ENCODE peak calls at places on chromosomes 1 and 21, in four cellular contexts. N, T, H and S are unnamed samples.

GRCh38 chr1:6086762-6087401 is 41.2 kb downstream of the KCNAB2 start:
- DNase-seq in N (peak), T (no peak), H (no peak), S (no peak)

GRCh38 chr1:159771501-159771900 is 9.3 kb upstream of the DUSP23 start:
- DNase-seq in N (no peak), T (no peak), H (no peak), S (no peak)

GRCh38 chr21:46366561-46366960 is 42.6 kb downstream of the PCNT start:
- DNase-seq in N (no peak), T (no peak), H (no peak), S (no peak)

GRCh38 chr1:32925360-32926142 is 24.4 kb upstream of the TMEM54 start:
- DNase-seq in N (peak), T (no peak), H (no peak), S (no peak)

GRCh38 chr1:7389201-7389785 is 381.8 kb upstream of the VAMP3 start:
- DNase-seq in N (no peak), T (no peak), H (no peak), S (no peak)

GRCh38 chr1:21938791-21939538 is 1.9 kb upstream of the HSPG2 start:
- DNase-seq in N (no peak), T (no peak), H (no peak), S (no peak)

GRCh38 chr21:44524412-44525371 is 15.3 kb downstream of the KRTAP10-1 start:
- DNase-seq in N (no peak), T (no peak), H (no peak), S (no peak)

GRCh38 chr1:26993237-26994019 is at the start of gene TRNP1:
- DNase-seq in N (peak), T (peak), H (peak), S (no peak)

GRCh38 chr1:185520188-185520935 is 203.3 kb upstream of the IVNS1ABP start:
- DNase-seq in N (no peak), T (peak), H (no peak), S (peak)

GRCh38 chr21:32772281-32773047 is 909 bp upstream of the PAXBP1 start:
- DNase-seq in N (peak), T (peak), H (peak), S (no peak)

GRCh38 chr1:32116531-32116930 is 8.7 kb downstream of the KPNA6 start:
- DNase-seq in N (no peak), T (no peak), H (no peak), S (no peak)

GRCh38 chr1:16026723-16027484 is 5.1 kb downstream of the CLCNKA start:
- DNase-seq in N (no peak), T (no peak), H (peak), S (no peak)

GRCh38 chr21:33844104-33844889 is 71.3 kb downstream of the ATP5PO start:
- DNase-seq in N (no peak), T (no peak), H (no peak), S (peak)

GRCh38 chr1:205088341-205088740 is 4.1 kb upstream of the TMEM81 start:
- DNase-seq in N (no peak), T (no peak), H (no peak), S (no peak)

GRCh38 chr1:201138311-201138840 is 11.4 kb upstream of the ASCL5 start:
- DNase-seq in N (peak), T (no peak), H (no peak), S (no peak)
- H3K27ac ChIP-seq in N (no peak), T (peak), H (no peak), S (no peak)

DNA sequence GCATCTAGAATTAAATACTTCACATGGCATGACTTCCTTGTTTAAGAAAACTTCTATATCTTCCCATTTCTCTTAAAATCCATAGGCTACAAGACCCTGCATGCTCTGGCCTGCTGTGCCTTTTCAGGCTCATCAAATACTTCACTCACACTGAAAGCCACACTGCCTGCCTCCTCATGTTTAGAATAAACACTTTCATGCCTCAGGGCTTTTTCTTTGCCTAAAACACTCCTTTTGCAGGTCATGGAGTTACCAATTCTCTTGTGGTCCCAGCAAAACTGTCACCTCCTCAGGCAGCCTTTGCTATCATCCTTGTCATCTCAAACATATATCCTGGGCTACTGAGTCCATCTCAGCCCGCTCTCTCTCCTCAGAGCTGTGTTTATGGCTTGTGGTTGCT is 5.5 kb downstream of the SGIP1 start:
- DNase-seq in N (no peak), T (no peak), H (no peak), S (no peak)
- H3K27ac ChIP-seq in N (no peak), T (no peak), H (no peak), S (no peak)

DNA sequence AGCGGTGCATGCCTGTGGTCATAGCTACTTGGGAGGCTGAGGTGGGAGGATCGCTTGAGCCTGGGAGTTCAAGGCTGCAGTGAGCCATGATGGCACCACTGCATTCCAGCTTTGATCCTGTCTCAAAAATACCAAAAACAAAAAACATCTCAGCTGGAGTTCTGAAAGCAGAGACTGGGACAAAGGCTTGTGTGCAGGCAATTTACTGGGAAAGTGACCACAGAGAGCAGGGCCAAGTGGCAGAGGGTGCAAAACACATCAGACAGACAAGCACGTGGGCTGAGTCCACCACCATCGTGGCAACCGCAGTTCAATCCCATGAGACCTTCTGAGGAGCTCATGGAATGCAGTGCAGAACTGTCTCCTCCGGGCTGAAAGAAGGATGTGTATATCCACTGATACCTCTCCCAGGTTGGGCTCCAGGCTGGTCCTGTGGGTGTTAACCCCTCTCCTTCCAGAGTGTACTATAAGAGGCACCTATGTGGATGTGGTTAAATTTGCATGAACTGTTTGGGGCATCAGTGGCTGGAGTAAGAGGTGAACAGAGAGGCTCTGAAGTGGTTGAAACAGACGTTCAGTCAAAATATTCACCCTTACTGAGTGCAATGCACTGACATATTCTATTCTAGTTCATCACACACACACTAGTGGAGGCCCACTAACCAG is 10.8 kb downstream of the PIGP start:
- DNase-seq in N (no peak), T (no peak), H (no peak), S (no peak)
- H3K27ac ChIP-seq in N (no peak), T (no peak), H (no peak), S (no peak)

GRCh38 chr1:66533804-66534745 is at the start of gene SGIP1:
- DNase-seq in N (no peak), T (no peak), H (peak), S (no peak)

GRCh38 chr1:66532214-66532613 is 1.7 kb upstream of the SGIP1 start:
- DNase-seq in N (no peak), T (no peak), H (no peak), S (no peak)

GRCh38 chr1:66535149-66535548 is 1.2 kb downstream of the SGIP1 start:
- DNase-seq in N (no peak), T (no peak), H (no peak), S (no peak)

GRCh38 chr1:66535853-66536252 is 1.9 kb downstream of the SGIP1 start:
- DNase-seq in N (no peak), T (no peak), H (no peak), S (no peak)

GRCh38 chr1:66532798-66533783 is 862 bp upstream of the SGIP1 start:
- DNase-seq in N (no peak), T (no peak), H (no peak), S (no peak)
- H3K27ac ChIP-seq in N (no peak), T (no peak), H (no peak), S (no peak)

GRCh38 chr1:113369715-113370114 is 20.6 kb upstream of the MAGI3 start:
- DNase-seq in N (no peak), T (no peak), H (no peak), S (no peak)

GRCh38 chr1:113375878-113376277 is 14.4 kb upstream of the MAGI3 start:
- DNase-seq in N (no peak), T (no peak), H (no peak), S (no peak)

GRCh38 chr1:113370868-113371267 is 19.4 kb upstream of the MAGI3 start:
- DNase-seq in N (no peak), T (no peak), H (no peak), S (no peak)

GRCh38 chr1:113372546-113372945 is 17.8 kb upstream of the MAGI3 start:
- DNase-seq in N (no peak), T (no peak), H (no peak), S (no peak)

DNA sequence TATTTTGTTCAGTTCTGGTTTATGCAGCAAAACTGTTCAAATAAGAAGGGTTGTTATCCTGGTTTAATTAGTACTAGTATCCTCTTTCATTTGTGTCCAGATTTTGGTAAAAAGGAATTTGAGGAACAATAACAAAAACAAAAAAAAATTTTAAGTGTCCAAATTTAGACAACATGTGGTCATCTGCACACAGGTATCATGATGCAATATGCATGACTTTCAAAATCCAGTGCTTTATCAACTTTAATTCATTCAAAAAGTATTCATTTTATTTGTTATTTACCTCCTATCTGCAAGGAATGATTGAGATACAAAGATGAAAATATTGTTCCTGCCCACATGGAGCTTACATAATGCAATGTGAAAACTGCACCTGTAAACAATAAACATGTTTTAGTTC is 16.7 kb upstream of the MAGI3 start:
- DNase-seq in N (no peak), T (no peak), H (no peak), S (no peak)
- H3K27ac ChIP-seq in N (no peak), T (no peak), H (no peak), S (no peak)

DNA sequence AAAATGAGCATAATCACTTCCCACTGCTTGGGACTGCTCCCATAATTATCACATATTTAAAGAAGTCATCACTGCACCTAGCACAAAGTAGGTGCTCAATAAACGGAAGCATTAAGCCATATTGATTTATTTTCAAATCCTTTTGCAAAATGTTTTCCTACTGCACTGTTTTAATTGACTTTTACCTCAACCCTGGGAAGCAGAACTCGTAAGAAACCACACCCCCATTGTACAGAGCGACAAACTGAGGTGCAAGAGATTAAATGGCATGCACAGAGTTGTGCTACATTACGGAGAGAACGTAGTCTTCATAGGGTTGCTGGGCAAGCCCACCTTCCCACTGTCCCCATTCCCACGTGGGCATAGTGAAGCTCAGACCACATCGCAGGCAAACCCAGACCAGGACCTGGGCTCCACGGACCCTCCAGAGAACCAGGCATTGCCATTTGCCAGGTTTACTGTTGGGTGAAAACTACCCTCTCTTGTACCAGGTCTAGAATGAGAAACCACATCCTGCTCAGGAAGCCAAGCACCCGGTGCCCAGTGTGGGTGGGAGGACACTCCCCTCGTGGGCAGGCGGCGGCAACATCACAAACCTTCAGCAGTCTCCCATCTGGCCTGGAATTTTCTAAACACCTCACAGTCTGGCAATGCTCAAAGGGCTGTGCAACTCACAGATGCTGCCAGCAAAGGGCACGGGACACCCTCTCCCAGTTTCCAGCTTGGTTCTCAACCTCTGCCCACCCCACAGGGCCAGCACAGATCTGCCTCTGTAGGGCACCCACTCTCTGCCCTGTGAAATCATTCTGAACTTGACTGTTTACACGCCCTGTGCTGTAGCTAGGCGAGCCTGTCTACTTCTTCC is 8.2 kb downstream of the IFFO2 start:
- DNase-seq in N (peak), T (no peak), H (peak), S (no peak)
- H3K27ac ChIP-seq in N (peak), T (peak), H (peak), S (peak)

DNA sequence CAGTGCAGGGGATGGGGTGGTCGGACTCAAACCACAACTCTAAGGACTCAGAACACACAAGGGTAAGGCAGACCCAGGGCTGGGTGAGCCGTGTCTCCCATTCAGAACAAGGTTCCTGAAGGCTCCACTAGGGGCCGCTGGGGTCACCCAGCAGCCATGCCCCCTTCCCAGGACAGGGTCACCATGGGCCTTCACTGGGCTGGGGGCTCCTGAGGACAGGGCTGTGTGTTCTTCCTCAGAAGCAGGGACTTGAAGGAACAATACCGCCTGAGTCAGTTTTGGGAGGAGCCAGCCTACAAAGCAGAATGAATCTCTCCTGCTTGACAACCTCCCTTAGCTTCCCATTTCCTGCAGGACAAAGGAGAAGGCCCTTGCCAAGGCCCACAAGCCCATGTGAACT is 15.4 kb downstream of the RIMS3 start:
- DNase-seq in N (no peak), T (no peak), H (no peak), S (no peak)
- H3K27ac ChIP-seq in N (no peak), T (no peak), H (no peak), S (no peak)